ENCODE peak calls at places on chromosomes 4 and X, in four cellular contexts. F, H, R and Y are unnamed samples.

GRCh38 chr4:148914734-148915133 is 472.5 kb upstream of the NR3C2 start:
- DNase-seq in F (no peak), H (no peak), R (no peak), Y (no peak)

GRCh38 chr4:80070880-80071620 is 2.0 kb downstream of the ANTXR2 start:
- DNase-seq in F (no peak), H (peak; percentile 36), R (no peak), Y (no peak)

GRCh38 chr4:5963611-5964010 is 54.6 kb downstream of the C4orf50 start:
- DNase-seq in F (no peak), H (no peak), R (no peak), Y (no peak)

GRCh38 chr4:41437264-41437566 is 100.7 kb upstream of the LIMCH1 start:
- DNase-seq in F (no peak), H (no peak), R (no peak), Y (no peak)

GRCh38 chr4:143391261-143391660 is 54.6 kb downstream of the GAB1 start:
- DNase-seq in F (no peak), H (no peak), R (no peak), Y (no peak)

GRCh38 chr4:125321709-125322362 is 7.1 kb downstream of the FAT4 start:
- DNase-seq in F (no peak), H (peak; percentile 64), R (no peak), Y (no peak)

GRCh38 chr4:137635596-137635995 is 103.3 kb upstream of the PCDH18 start:
- DNase-seq in F (no peak), H (peak; percentile 63), R (no peak), Y (no peak)

GRCh38 chr4:90715242-90715641 is 588.0 kb downstream of the CCSER1 start:
- DNase-seq in F (no peak), H (no peak), R (no peak), Y (no peak)

DNA sequence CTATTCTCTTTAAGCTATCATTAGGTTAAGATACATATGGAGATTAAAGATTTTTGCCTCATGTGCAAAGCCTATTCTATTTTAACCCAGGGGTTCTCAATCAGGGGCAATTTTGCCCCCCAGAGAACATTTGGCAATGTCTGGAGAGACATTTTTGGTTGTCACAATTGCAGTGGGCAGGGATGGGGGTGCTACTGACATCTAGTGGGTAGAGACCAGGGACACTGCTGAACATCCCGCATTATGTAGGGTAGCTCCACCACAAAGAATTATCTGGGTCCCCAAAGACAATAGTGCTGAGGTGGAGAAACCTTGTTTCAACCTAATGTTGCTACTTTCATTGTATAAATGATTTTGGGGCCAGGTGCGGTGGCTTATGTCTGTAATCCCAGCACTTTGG is 13.2 kb upstream of the CA5B start:
- DNase-seq in F (no peak), H (no peak), R (no peak), Y (no peak)
- TF ChIP-seq CTCF in F (no peak), H (no peak), R (no peak), Y (no peak)

GRCh38 chrX:1246816-1247215 is 21.8 kb upstream of the CSF2RA start:
- DNase-seq in F (no peak), H (peak; percentile 3), R (peak; percentile 59), Y (no peak)

GRCh38 chrX:1244164-1245076 is 24.2 kb upstream of the CSF2RA start:
- DNase-seq in F (no peak), H (no peak), R (no peak), Y (no peak)

GRCh38 chrX:1248381-1249061 is 20.1 kb upstream of the CSF2RA start:
- DNase-seq in F (no peak), H (no peak), R (no peak), Y (no peak)

GRCh38 chrX:1239681-1240142 is 27.3 kb upstream of the CRLF2 start:
- DNase-seq in F (no peak), H (no peak), R (peak; percentile 62), Y (no peak)

GRCh38 chrX:1242901-1243402 is 25.7 kb upstream of the CSF2RA start:
- DNase-seq in F (no peak), H (no peak), R (no peak), Y (no peak)
- H3K4me3 ChIP-seq in F (no peak overlapping the region), H (no peak overlapping the region), R (no peak overlapping the region), Y (no peak overlapping the region)

DNA sequence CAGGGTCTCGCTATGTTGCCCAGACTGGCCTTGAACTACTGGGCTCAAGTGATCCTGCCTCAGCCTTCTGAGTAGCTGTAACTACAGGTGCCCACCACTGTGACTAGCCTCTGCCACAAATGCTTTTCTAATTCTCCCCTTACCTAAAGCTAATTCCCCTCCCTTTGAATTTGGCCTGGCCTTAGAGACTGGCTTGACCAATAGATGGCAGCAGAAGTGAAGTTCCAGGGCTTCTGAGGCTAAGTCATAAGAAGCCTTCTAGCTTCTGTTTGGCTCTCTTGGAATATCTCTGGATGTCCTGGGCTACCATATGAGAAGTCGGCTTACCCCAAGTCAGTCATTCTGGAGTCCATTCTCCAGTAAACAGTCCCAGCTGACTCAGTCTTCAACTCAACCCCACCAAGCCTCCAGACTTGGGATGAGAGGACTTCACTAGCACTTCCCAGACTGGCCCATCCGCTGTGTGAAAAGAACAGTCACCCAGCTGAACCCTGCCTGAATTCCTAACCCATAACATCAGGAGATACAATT is 61.0 kb downstream of the HPRT1 start:
- DNase-seq in F (peak; percentile 57), H (peak; percentile 80), R (no peak), Y (peak; percentile 40)
- TF ChIP-seq CTCF in F (peak; percentile 70), H (peak; percentile 58), R (peak; percentile 39), Y (peak; percentile 85)

GRCh38 chr4:121180558-121180957 is 16.4 kb upstream of the TNIP3 start:
- DNase-seq in F (no peak), H (no peak), R (no peak), Y (no peak)

GRCh38 chr4:121183359-121183758 is 19.2 kb upstream of the TNIP3 start:
- DNase-seq in F (no peak), H (no peak), R (no peak), Y (no peak)

GRCh38 chr4:121181493-121181892 is 17.4 kb upstream of the TNIP3 start:
- DNase-seq in F (no peak), H (no peak), R (no peak), Y (no peak)

GRCh38 chr4:121185960-121186359 is 21.8 kb upstream of the TNIP3 start:
- DNase-seq in F (no peak), H (no peak), R (no peak), Y (no peak)

GRCh38 chr4:121182296-121182695 is 18.2 kb upstream of the TNIP3 start:
- DNase-seq in F (no peak), H (peak; percentile 34), R (no peak), Y (no peak)
- H3K4me3 ChIP-seq in F (no peak overlapping the region), H (peak overlapping the region; percentile 23), R (no peak overlapping the region), Y (no peak overlapping the region)

GRCh38 chrX:38458071-38458470 is 103.3 kb upstream of the TSPAN7 start:
- DNase-seq in F (no peak), H (no peak), R (no peak), Y (no peak)
- TF ChIP-seq CTCF in F (peak; percentile 10), H (no peak), R (no peak), Y (no peak)